ENCODE peak calls at places on chromosomes 12 and 14, in eight cellular contexts. X is GM20000; Y is neural crest cell; L is glutamatergic neuron; N is CD4-positive, alpha-beta T cell; W is AG10803; G is cardiac fibroblast; H is OCI-LY7. R is an unnamed sample.

GRCh38 chr14:55071870-55072640 is 20.6 kb downstream of the MAPK1IP1L start:
- DNase-seq in X (peak), Y (no peak), L (no peak), N (no peak), W (peak), G (peak), H (peak), R (peak)

GRCh38 chr14:104107611-104108569 is 22.4 kb downstream of the ASPG start:
- DNase-seq in X (no peak), Y (no peak), L (peak), N (no peak), W (no peak), G (no peak), H (no peak), R (no peak)

GRCh38 chr14:23237772-23238594 is at the start of gene RNF212B:
- DNase-seq in X (peak), Y (peak), L (peak), N (peak), W (peak), G (peak), H (peak), R (peak)

GRCh38 chr12:80129895-80130535 is 30.7 kb downstream of the OTOGL start:
- DNase-seq in X (no peak), Y (no peak), L (no peak), N (no peak), W (peak), G (no peak), H (no peak), R (no peak)

GRCh38 chr12:53844989-53845836 is 93.4 kb upstream of the HOXC13 start:
- DNase-seq in X (no peak), Y (no peak), L (no peak), N (no peak), W (peak), G (peak), H (no peak), R (peak)

GRCh38 chr12:2064078-2064507 is 11.3 kb downstream of the CACNA1C start:
- DNase-seq in X (peak), Y (no peak), L (no peak), N (no peak), W (peak), G (peak), H (peak), R (no peak)

GRCh38 chr14:34781242-34781641 is 66.8 kb upstream of the CFL2 start:
- DNase-seq in X (no peak), Y (no peak), L (no peak), N (no peak), W (peak), G (peak), H (no peak), R (peak)

GRCh38 chr14:91063119-91063518 is 2.7 kb upstream of the RPS6KA5 start:
- DNase-seq in X (peak), Y (no peak), L (no peak), N (no peak), W (no peak), G (peak), H (peak), R (no peak)

GRCh38 chr12:8037046-8037663 is 4.6 kb downstream of the FOXJ2 start:
- DNase-seq in X (peak), Y (no peak), L (no peak), N (no peak), W (no peak), G (no peak), H (peak), R (no peak)

GRCh38 chr12:105453306-105453705 is 122.8 kb downstream of the C12orf75 start:
- DNase-seq in X (no peak), Y (no peak), L (no peak), N (no peak), W (peak), G (no peak), H (no peak), R (no peak)

GRCh38 chr12:9391751-9392240 is 183.6 kb upstream of the PZP start:
- DNase-seq in X (no peak), Y (no peak), L (no peak), N (no peak), W (no peak), G (no peak), H (no peak), R (no peak)

GRCh38 chr14:89085154-89086059 is 261.0 kb downstream of the TTC8 start:
- DNase-seq in X (no peak), Y (no peak), L (no peak), N (no peak), W (peak), G (peak), H (no peak), R (no peak)

GRCh38 chr14:106039400-106039799 is 513.0 kb downstream of the TMEM121 start:
- DNase-seq in X (peak), Y (no peak), L (no peak), N (peak), W (no peak), G (no peak), H (no peak), R (no peak)

GRCh38 chr12:105928436-105928835 is 210.3 kb downstream of the NUAK1 start:
- DNase-seq in X (no peak), Y (no peak), L (no peak), N (no peak), W (no peak), G (no peak), H (no peak), R (no peak)

GRCh38 chr12:120223458-120224303 is 22.8 kb upstream of the RPLP0 start:
- DNase-seq in X (no peak), Y (no peak), L (no peak), N (no peak), W (no peak), G (no peak), H (no peak), R (no peak)

GRCh38 chr14:75335588-75335987 is 57.0 kb downstream of the FOS start:
- DNase-seq in X (no peak), Y (no peak), L (no peak), N (no peak), W (no peak), G (no peak), H (no peak), R (no peak)

GRCh38 chr12:2804390-2805145 is 7.9 kb upstream of the ITFG2 start:
- DNase-seq in X (no peak), Y (no peak), L (no peak), N (no peak), W (peak), G (peak), H (no peak), R (peak)

GRCh38 chr14:22982477-22983245 is at the start of gene AJUBA:
- DNase-seq in X (peak), Y (peak), L (peak), N (peak), W (peak), G (peak), H (no peak), R (peak)

GRCh38 chr12:39692258-39692853 is 72.8 kb upstream of the ABCD2 start:
- DNase-seq in X (no peak), Y (no peak), L (no peak), N (no peak), W (peak), G (peak), H (peak), R (no peak)

GRCh38 chr14:55851961-55852360 is 266.2 kb upstream of the PELI2 start:
- DNase-seq in X (no peak), Y (no peak), L (no peak), N (no peak), W (peak), G (no peak), H (no peak), R (no peak)

GRCh38 chr14:37237735-37238200 is 40.0 kb downstream of the MIPOL1 start:
- DNase-seq in X (no peak), Y (no peak), L (no peak), N (no peak), W (no peak), G (no peak), H (no peak), R (no peak)

GRCh38 chr14:90620540-90621204 is 195.6 kb downstream of the TTC7B start:
- DNase-seq in X (no peak), Y (no peak), L (no peak), N (no peak), W (no peak), G (no peak), H (no peak), R (no peak)

GRCh38 chr14:23610815-23611289 is 25.3 kb upstream of the DHRS2 start:
- DNase-seq in X (no peak), Y (no peak), L (no peak), N (no peak), W (no peak), G (no peak), H (no peak), R (no peak)

GRCh38 chr12:70576341-70577282 is 60.6 kb downstream of the PTPRB start:
- DNase-seq in X (peak), Y (no peak), L (no peak), N (no peak), W (peak), G (peak), H (peak), R (peak)

GRCh38 chr12:58873496-58873895 is 46.8 kb downstream of the LRIG3 start:
- DNase-seq in X (no peak), Y (no peak), L (no peak), N (no peak), W (peak), G (no peak), H (no peak), R (no peak)

GRCh38 chr12:69879007-69879960 is 54.3 kb downstream of the MYRFL start:
- DNase-seq in X (peak), Y (peak), L (peak), N (peak), W (peak), G (peak), H (peak), R (peak)

GRCh38 chr14:73208390-73208789 is 28.9 kb upstream of the PAPLN start:
- DNase-seq in X (no peak), Y (no peak), L (no peak), N (no peak), W (no peak), G (no peak), H (peak), R (no peak)

GRCh38 chr12:31850268-31850667 is 108.9 kb upstream of the RESF1 start:
- DNase-seq in X (no peak), Y (no peak), L (no peak), N (no peak), W (no peak), G (no peak), H (peak), R (no peak)

GRCh38 chr12:49462103-49462739 is 76.6 kb upstream of the KCNH3 start:
- DNase-seq in X (no peak), Y (no peak), L (no peak), N (no peak), W (no peak), G (no peak), H (no peak), R (no peak)

GRCh38 chr12:49501895-49502294 is 36.9 kb upstream of the KCNH3 start:
- DNase-seq in X (peak), Y (no peak), L (no peak), N (no peak), W (no peak), G (no peak), H (peak), R (no peak)

GRCh38 chr14:80584638-80585505 is 356.7 kb downstream of the CEP128 start:
- DNase-seq in X (no peak), Y (no peak), L (no peak), N (no peak), W (no peak), G (peak), H (no peak), R (no peak)

DNA sequence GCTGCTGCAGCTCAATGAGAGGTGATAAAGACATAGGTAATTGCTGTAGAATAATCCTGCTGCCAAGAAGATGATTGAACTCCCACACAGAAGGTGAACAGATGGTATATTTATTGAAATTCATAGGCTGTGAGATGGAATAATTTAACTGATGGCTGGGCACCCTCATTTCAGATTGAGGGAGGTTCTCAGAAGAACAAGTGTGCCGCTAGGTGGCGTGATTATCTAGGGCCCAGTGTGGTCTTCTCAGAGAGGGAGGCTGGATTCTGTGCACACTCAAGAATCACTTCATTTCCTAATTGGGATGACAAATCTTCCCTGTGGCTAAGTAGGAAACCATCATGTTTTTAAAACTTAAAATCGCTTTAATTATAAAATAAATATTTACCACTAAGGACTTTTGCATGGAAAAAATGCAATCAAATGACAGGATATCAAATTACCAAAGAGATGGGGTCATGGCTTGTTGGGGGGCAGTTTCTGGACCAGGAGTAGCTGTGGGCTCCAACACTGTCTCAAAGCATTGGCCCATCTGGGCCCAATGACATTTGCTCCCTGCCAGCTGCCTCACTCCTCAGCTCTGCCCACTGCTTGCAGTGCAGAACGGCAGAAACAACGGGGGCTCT is 132.3 kb downstream of the SNAPC1 start:
- DNase-seq in X (peak), Y (peak), L (peak), N (peak), W (peak), G (peak), H (peak), R (peak)
- TF ChIP-seq CTCF in X (peak), Y (peak), L (peak), N (peak), W (peak), G (peak), H (peak), R (peak)

DNA sequence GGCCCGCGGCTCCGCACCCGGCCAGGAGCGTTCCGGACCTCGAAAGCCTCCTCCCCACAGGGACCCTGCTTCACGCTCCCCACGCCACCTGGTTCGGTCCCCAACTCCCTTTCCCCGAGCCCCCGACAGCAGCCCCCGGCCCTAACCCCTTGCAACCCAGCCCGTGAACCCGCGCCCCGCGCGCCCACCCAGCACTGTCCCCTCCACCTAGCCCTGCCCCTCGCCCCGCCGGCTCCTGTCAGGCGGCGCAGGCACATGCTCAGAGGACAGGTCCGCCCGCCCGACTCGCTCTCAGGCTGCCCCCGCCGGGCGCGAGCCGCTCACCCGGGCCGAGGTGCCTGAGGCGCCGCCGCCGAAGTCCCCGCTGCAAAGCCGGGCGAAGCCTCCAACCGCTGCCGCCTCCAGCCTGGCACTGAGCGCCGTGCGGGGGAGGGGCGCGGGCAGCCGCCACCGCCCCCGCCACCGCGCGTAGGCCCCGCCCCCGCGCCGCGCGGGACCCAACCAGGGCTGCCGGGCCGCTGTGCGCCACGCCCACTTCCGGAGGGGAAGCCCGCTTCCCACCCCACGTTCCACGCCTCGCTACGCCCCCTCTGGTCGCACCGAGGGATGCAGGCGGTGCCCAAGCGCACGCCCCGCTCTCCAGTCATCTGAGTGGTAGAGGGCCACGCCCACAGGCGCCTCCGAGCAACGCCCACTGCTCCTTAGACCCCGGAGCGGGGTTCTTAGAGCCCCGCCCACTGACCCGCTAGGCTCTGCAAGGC is at the start of gene CORO1C:
- DNase-seq in X (peak), Y (peak), L (peak), N (peak), W (peak), G (peak), H (peak), R (peak)
- TF ChIP-seq CTCF in X (peak), Y (peak), L (peak), N (peak), W (peak), G (peak), H (peak), R (peak)

DNA sequence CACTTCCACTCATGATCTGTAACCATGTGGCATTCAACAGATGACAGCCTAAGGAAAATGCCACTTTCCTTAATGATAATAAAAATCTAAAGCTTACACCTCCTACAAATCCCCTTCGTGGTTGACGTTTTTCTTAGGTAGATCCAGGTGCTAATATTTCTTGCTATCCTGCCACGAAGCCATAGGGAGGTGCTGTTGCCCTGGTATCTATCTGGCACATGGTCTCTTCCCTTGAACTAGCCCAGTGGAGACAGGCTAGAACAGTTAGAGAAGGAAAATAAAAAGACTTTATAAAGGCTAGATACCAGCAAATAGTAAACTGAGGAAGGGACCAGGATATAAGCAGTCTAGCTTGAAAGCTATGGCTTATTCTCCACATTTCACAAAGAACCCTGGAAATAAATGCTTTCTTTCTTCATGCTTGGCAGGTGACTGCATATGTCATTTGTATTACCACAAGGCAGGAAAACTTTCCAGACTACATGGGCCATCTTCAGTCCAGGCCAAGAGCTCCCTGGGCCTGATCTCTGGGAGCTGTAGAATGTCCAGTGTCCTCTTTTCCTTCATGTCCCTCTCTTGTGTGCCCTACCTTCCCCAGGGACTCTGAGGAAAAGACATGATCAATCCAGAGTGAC is 15.3 kb downstream of the SPIC start:
- DNase-seq in X (no peak), Y (peak), L (no peak), N (no peak), W (no peak), G (peak), H (peak), R (no peak)
- TF ChIP-seq CTCF in X (peak), Y (peak), L (no peak), N (no peak), W (no peak), G (no peak), H (peak), R (no peak)

DNA sequence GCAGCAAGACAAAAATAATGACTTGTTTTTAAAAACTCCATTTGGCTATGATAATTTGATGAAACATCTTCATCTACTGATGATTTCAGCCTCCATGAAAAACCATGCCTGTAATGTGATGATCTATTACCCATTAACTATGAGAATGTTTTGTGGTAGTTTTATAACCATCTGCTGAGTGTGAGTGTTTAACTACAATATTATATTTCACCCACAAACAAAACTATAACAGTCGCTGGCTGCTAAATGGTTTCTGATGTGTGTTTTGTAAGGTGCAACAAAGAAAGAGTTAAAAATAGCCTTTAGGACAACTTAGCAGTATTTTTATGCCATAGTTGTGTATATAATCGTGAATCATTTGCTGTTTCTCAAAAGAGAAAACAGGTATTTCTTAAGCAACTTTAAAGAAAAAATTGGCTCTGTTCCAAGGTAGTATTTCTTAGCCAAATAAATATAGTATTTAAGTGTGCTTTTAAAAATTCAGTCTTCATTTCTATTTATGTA is 4.9 kb downstream of the PTHLH start:
- DNase-seq in X (no peak), Y (no peak), L (no peak), N (no peak), W (peak), G (peak), H (no peak), R (peak)
- TF ChIP-seq CTCF in X (no peak), Y (no peak), L (no peak), N (no peak), W (no peak), G (no peak), H (no peak), R (no peak)

DNA sequence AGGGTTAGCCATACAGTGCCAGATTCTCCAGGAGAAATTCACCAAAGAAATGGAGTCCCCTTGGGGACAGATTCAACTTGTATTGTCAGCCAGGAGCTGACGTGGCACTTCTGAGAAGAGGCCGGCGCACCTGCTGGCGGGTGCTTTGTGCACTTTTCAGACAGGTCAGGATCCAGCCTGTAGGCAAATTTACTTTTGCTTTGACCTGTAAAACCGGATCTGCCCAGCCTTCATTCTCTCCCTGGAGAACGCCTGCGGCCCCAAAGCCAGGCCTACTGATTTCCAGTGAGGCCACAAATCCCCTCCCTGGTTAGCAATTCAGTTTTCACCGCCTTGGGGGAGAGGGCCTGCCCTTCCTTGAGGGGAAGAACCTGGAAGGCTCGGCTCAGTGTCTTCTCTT is 17.4 kb downstream of the P2RX4 start:
- DNase-seq in X (peak), Y (no peak), L (no peak), N (no peak), W (no peak), G (no peak), H (peak), R (no peak)
- TF ChIP-seq CTCF in X (no peak), Y (no peak), L (no peak), N (no peak), W (no peak), G (no peak), H (no peak), R (no peak)

GRCh38 chr12:128908254-128908653 is 55.0 kb downstream of the GLT1D1 start:
- DNase-seq in X (no peak), Y (no peak), L (no peak), N (no peak), W (no peak), G (no peak), H (no peak), R (no peak)
- TF ChIP-seq CTCF in X (no peak), Y (no peak), L (no peak), N (no peak), W (no peak), G (no peak), H (no peak), R (no peak)

DNA sequence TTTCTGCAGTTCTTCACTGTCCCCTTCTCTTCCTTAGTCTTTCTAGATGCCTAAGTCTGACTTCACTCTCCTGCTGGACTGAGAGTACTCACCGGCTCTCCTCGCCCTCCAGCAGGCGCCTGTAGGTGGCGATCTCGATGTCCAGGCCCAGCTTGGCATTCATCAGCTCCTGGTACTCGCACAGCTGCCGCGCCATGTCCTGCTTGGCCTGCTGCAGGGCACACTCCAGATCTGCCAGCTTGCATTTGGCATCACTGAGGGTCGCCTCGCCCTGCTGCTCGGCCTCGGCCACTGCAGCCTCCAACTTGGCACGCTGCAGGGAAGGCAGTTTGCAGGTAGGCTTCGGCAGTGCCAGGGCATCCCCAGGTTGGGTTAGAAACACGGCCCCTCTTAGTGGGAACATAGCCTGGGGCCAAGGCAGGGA is 5.2 kb downstream of the KRT84 start:
- DNase-seq in X (no peak), Y (peak), L (peak), N (no peak), W (peak), G (peak), H (no peak), R (peak)
- TF ChIP-seq CTCF in X (peak), Y (peak), L (peak), N (no peak), W (peak), G (peak), H (peak), R (peak)

GRCh38 chr14:87712386-87713113 is 280.4 kb downstream of the GALC start:
- DNase-seq in X (no peak), Y (no peak), L (no peak), N (no peak), W (no peak), G (no peak), H (no peak), R (no peak)
- TF ChIP-seq CTCF in X (no peak), Y (peak), L (no peak), N (no peak), W (peak), G (no peak), H (no peak), R (no peak)

R was measured in HFFc6.